ENCODE peak calls at places on chromosome 4, in eight cellular contexts. One of them, this sample, is unnamed.
A peak's percentile ranks its signal among the peaks of the same experiment; 100 is the strongest.

GRCh38 chr4:16516796-16517413 is 290.6 kb upstream of the TAPT1 start:
- DNase-seq in SK-N-SH: peak; percentile 63
- DNase-seq in mucosa of descending colon: peak; percentile 8
- DNase-seq in NT2/D1: peak; percentile 36
- DNase-seq in tibial nerve: peak; percentile 30
- DNase-seq in testis: peak; percentile 87
- DNase-seq in K562: no peak
- DNase-seq in GM23248: peak; percentile 77
- DNase-seq in this sample: peak; percentile 86

GRCh38 chr4:81084029-81084428 is 53.5 kb downstream of the BMP3 start:
- DNase-seq in mucosa of descending colon: peak; percentile 22
- DNase-seq in NT2/D1: no peak
- DNase-seq in K562: no peak
- DNase-seq in GM23248: peak; percentile 86
- DNase-seq in tibial nerve: no peak
- DNase-seq in SK-N-SH: no peak
- DNase-seq in testis: no peak
- DNase-seq in this sample: no peak

GRCh38 chr4:75909331-75909844 is 7.1 kb upstream of the PPEF2 start:
- DNase-seq in NT2/D1: peak; percentile 25
- DNase-seq in mucosa of descending colon: no peak
- DNase-seq in SK-N-SH: no peak
- DNase-seq in GM23248: no peak
- DNase-seq in testis: no peak
- DNase-seq in K562: no peak
- DNase-seq in tibial nerve: no peak
- DNase-seq in this sample: no peak

GRCh38 chr4:145891958-145892357 is 46.7 kb downstream of the ZNF827 start:
- DNase-seq in NT2/D1: no peak
- DNase-seq in K562: peak; percentile 11
- DNase-seq in GM23248: no peak
- DNase-seq in tibial nerve: no peak
- DNase-seq in SK-N-SH: no peak
- DNase-seq in testis: no peak
- DNase-seq in mucosa of descending colon: no peak
- DNase-seq in this sample: no peak

GRCh38 chr4:15118281-15118680 is 116.0 kb downstream of the CPEB2 start:
- DNase-seq in GM23248: peak; percentile 14
- DNase-seq in NT2/D1: no peak
- DNase-seq in K562: no peak
- DNase-seq in testis: peak; percentile 15
- DNase-seq in SK-N-SH: no peak
- DNase-seq in tibial nerve: no peak
- DNase-seq in mucosa of descending colon: no peak
- DNase-seq in this sample: no peak

GRCh38 chr4:45693746-45694145 is 430.1 kb downstream of the GABRG1 start:
- DNase-seq in tibial nerve: no peak
- DNase-seq in K562: no peak
- DNase-seq in SK-N-SH: no peak
- DNase-seq in mucosa of descending colon: no peak
- DNase-seq in testis: peak; percentile 20
- DNase-seq in NT2/D1: no peak
- DNase-seq in GM23248: peak; percentile 1
- DNase-seq in this sample: peak; percentile 19

GRCh38 chr4:139279723-139280620 is at the start of gene MGARP:
- DNase-seq in GM23248: no peak
- DNase-seq in SK-N-SH: peak; percentile 66
- DNase-seq in tibial nerve: no peak
- DNase-seq in testis: peak; percentile 60
- DNase-seq in NT2/D1: no peak
- DNase-seq in mucosa of descending colon: no peak
- DNase-seq in K562: no peak
- DNase-seq in this sample: peak; percentile 66

GRCh38 chr4:137685357-137685756 is 153.1 kb upstream of the PCDH18 start:
- DNase-seq in testis: no peak
- DNase-seq in GM23248: peak; percentile 39
- DNase-seq in NT2/D1: no peak
- DNase-seq in K562: no peak
- DNase-seq in tibial nerve: no peak
- DNase-seq in mucosa of descending colon: no peak
- DNase-seq in SK-N-SH: peak; percentile 14
- DNase-seq in this sample: no peak

GRCh38 chr4:37562592-37562991 is 123.6 kb downstream of the RELL1 start:
- DNase-seq in testis: no peak
- DNase-seq in NT2/D1: no peak
- DNase-seq in K562: no peak
- DNase-seq in GM23248: peak; percentile 32
- DNase-seq in SK-N-SH: no peak
- DNase-seq in mucosa of descending colon: no peak
- DNase-seq in tibial nerve: no peak
- DNase-seq in this sample: no peak

GRCh38 chr4:64581422-64581821 is 172.2 kb upstream of the TECRL start:
- DNase-seq in mucosa of descending colon: no peak
- DNase-seq in K562: no peak
- DNase-seq in tibial nerve: no peak
- DNase-seq in SK-N-SH: no peak
- DNase-seq in testis: no peak
- DNase-seq in GM23248: peak; percentile 48
- DNase-seq in NT2/D1: no peak
- DNase-seq in this sample: no peak

GRCh38 chr4:123340381-123340701 is 56.3 kb upstream of the SPRY1 start:
- DNase-seq in NT2/D1: no peak
- DNase-seq in tibial nerve: no peak
- DNase-seq in SK-N-SH: no peak
- DNase-seq in GM23248: peak; percentile 93
- DNase-seq in testis: no peak
- DNase-seq in mucosa of descending colon: no peak
- DNase-seq in K562: no peak
- DNase-seq in this sample: no peak

GRCh38 chr4:8525383-8526120 is 54.6 kb upstream of the GPR78 start:
- DNase-seq in NT2/D1: no peak
- DNase-seq in mucosa of descending colon: no peak
- DNase-seq in SK-N-SH: no peak
- DNase-seq in tibial nerve: no peak
- DNase-seq in testis: no peak
- DNase-seq in K562: no peak
- DNase-seq in GM23248: peak; percentile 66
- DNase-seq in this sample: no peak

GRCh38 chr4:54683616-54684346 is 26.0 kb downstream of the KIT start:
- DNase-seq in GM23248: peak; percentile 61
- DNase-seq in NT2/D1: no peak
- DNase-seq in SK-N-SH: no peak
- DNase-seq in mucosa of descending colon: peak; percentile 42
- DNase-seq in tibial nerve: no peak
- DNase-seq in K562: no peak
- DNase-seq in testis: no peak
- DNase-seq in this sample: peak; percentile 22

GRCh38 chr4:25900901-25901500 is 13.0 kb upstream of the SMIM20 start:
- DNase-seq in NT2/D1: no peak
- DNase-seq in tibial nerve: no peak
- DNase-seq in mucosa of descending colon: no peak
- DNase-seq in SK-N-SH: no peak
- DNase-seq in K562: no peak
- DNase-seq in testis: no peak
- DNase-seq in GM23248: no peak
- DNase-seq in this sample: no peak
- H3K9me3 ChIP-seq in NT2/D1: no peaks in the 10 kb centered on the region
- H3K9me3 ChIP-seq in tibial nerve: no peaks in the 10 kb centered on the region
- H3K9me3 ChIP-seq in mucosa of descending colon: no peaks in the 10 kb centered on the region
- H3K9me3 ChIP-seq in SK-N-SH: no peaks in the 10 kb centered on the region
- H3K9me3 ChIP-seq in K562: no peaks in the 10 kb centered on the region
- H3K9me3 ChIP-seq in testis: no peaks in the 10 kb centered on the region
- H3K9me3 ChIP-seq in GM23248: no peaks in the 10 kb centered on the region
- H3K9me3 ChIP-seq in this sample: no peaks in the 10 kb centered on the region

GRCh38 chr4:57095956-57096355 is 14.2 kb downstream of the IGFBP7 start:
- DNase-seq in SK-N-SH: no peak
- DNase-seq in NT2/D1: no peak
- DNase-seq in testis: no peak
- DNase-seq in tibial nerve: no peak
- DNase-seq in K562: no peak
- DNase-seq in mucosa of descending colon: no peak
- DNase-seq in GM23248: no peak
- DNase-seq in this sample: no peak
- H3K4me1 ChIP-seq in SK-N-SH: peaks cover 11% of the 10 kb centered on the region
- H3K4me1 ChIP-seq in NT2/D1: peaks cover 4% of the 10 kb centered on the region
- H3K4me1 ChIP-seq in testis: peaks cover 26% of the 10 kb centered on the region
- H3K4me1 ChIP-seq in tibial nerve: peaks cover 89% of the 10 kb centered on the region
- H3K4me1 ChIP-seq in K562: no peaks in the 10 kb centered on the region
- H3K4me1 ChIP-seq in mucosa of descending colon: no peaks in the 10 kb centered on the region
- H3K4me1 ChIP-seq in GM23248: peaks cover 58% of the 10 kb centered on the region
- H3K4me1 ChIP-seq in this sample: no peaks in the 10 kb centered on the region

GRCh38 chr4:11698033-11698432 is 269.3 kb upstream of the HS3ST1 start:
- DNase-seq in mucosa of descending colon: peak; percentile 7
- DNase-seq in NT2/D1: no peak
- DNase-seq in testis: no peak
- DNase-seq in SK-N-SH: no peak
- DNase-seq in K562: no peak
- DNase-seq in tibial nerve: no peak
- DNase-seq in GM23248: no peak
- DNase-seq in this sample: no peak

GRCh38 chr4:11698846-11699590 is 270.3 kb upstream of the HS3ST1 start:
- DNase-seq in K562: no peak
- DNase-seq in mucosa of descending colon: no peak
- DNase-seq in GM23248: no peak
- DNase-seq in NT2/D1: no peak
- DNase-seq in testis: no peak
- DNase-seq in SK-N-SH: no peak
- DNase-seq in tibial nerve: no peak
- DNase-seq in this sample: no peak

GRCh38 chr4:11691236-11691635 is 262.5 kb upstream of the HS3ST1 start:
- DNase-seq in K562: no peak
- DNase-seq in testis: no peak
- DNase-seq in NT2/D1: no peak
- DNase-seq in mucosa of descending colon: no peak
- DNase-seq in tibial nerve: no peak
- DNase-seq in GM23248: no peak
- DNase-seq in SK-N-SH: no peak
- DNase-seq in this sample: no peak

GRCh38 chr4:11687727-11688126 is 259.0 kb upstream of the HS3ST1 start:
- DNase-seq in SK-N-SH: no peak
- DNase-seq in GM23248: no peak
- DNase-seq in K562: no peak
- DNase-seq in NT2/D1: no peak
- DNase-seq in mucosa of descending colon: no peak
- DNase-seq in tibial nerve: no peak
- DNase-seq in testis: no peak
- DNase-seq in this sample: no peak

DNA sequence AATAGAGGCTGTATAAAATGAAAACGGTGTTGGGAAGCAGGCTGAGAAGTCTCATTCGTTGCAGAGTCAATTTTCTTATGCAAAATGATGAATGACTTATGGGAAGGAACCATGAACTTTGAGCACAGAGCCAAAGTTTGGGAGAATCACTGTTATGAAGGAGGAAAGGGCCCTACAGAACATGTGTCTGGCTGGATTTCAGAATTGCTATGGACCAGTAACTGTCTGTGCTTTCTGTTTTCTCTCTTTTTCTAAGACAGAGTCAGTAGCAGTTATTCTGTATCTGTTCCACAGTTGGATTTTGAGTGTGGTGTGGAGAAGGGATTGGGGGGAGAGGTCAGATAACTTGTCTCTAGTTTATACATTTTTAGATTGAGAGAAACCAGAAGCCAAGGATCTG is 265.0 kb upstream of the HS3ST1 start:
- DNase-seq in GM23248: no peak
- DNase-seq in SK-N-SH: no peak
- DNase-seq in mucosa of descending colon: no peak
- DNase-seq in NT2/D1: no peak
- DNase-seq in K562: no peak
- DNase-seq in tibial nerve: no peak
- DNase-seq in testis: no peak
- DNase-seq in this sample: no peak
- H3K9me3 ChIP-seq in GM23248: no peaks in the 10 kb centered on the region
- H3K9me3 ChIP-seq in SK-N-SH: no peaks in the 10 kb centered on the region
- H3K9me3 ChIP-seq in mucosa of descending colon: peaks cover 4% of the 10 kb centered on the region
- H3K9me3 ChIP-seq in NT2/D1: peaks cover 7% of the 10 kb centered on the region
- H3K9me3 ChIP-seq in K562: no peaks in the 10 kb centered on the region
- H3K9me3 ChIP-seq in tibial nerve: no peaks in the 10 kb centered on the region
- H3K9me3 ChIP-seq in testis: no peaks in the 10 kb centered on the region
- H3K9me3 ChIP-seq in this sample: no peaks in the 10 kb centered on the region

GRCh38 chr4:41573458-41574129 is 35.6 kb downstream of the LIMCH1 start:
- DNase-seq in NT2/D1: no peak
- DNase-seq in SK-N-SH: no peak
- DNase-seq in K562: no peak
- DNase-seq in testis: no peak
- DNase-seq in mucosa of descending colon: no peak
- DNase-seq in tibial nerve: no peak
- DNase-seq in GM23248: peak; percentile 47
- DNase-seq in this sample: no peak

GRCh38 chr4:41571422-41571821 is 33.5 kb downstream of the LIMCH1 start:
- DNase-seq in tibial nerve: no peak
- DNase-seq in GM23248: no peak
- DNase-seq in NT2/D1: no peak
- DNase-seq in SK-N-SH: no peak
- DNase-seq in testis: no peak
- DNase-seq in K562: no peak
- DNase-seq in mucosa of descending colon: no peak
- DNase-seq in this sample: no peak

GRCh38 chr4:41572414-41572986 is 34.5 kb downstream of the LIMCH1 start:
- DNase-seq in SK-N-SH: no peak
- DNase-seq in tibial nerve: no peak
- DNase-seq in K562: no peak
- DNase-seq in testis: no peak
- DNase-seq in GM23248: peak; percentile 16
- DNase-seq in mucosa of descending colon: no peak
- DNase-seq in NT2/D1: no peak
- DNase-seq in this sample: no peak

GRCh38 chr4:41567186-41567585 is 29.2 kb downstream of the LIMCH1 start:
- DNase-seq in tibial nerve: no peak
- DNase-seq in testis: no peak
- DNase-seq in GM23248: no peak
- DNase-seq in K562: no peak
- DNase-seq in mucosa of descending colon: no peak
- DNase-seq in NT2/D1: no peak
- DNase-seq in SK-N-SH: no peak
- DNase-seq in this sample: no peak

GRCh38 chr4:41569957-41570356 is 32.0 kb downstream of the LIMCH1 start:
- DNase-seq in tibial nerve: no peak
- DNase-seq in K562: no peak
- DNase-seq in testis: no peak
- DNase-seq in mucosa of descending colon: no peak
- DNase-seq in NT2/D1: no peak
- DNase-seq in GM23248: no peak
- DNase-seq in SK-N-SH: no peak
- DNase-seq in this sample: no peak
- H3K4me1 ChIP-seq in tibial nerve: peaks cover 13% of the 10 kb centered on the region
- H3K4me1 ChIP-seq in K562: no peaks in the 10 kb centered on the region
- H3K4me1 ChIP-seq in testis: no peaks in the 10 kb centered on the region
- H3K4me1 ChIP-seq in mucosa of descending colon: no peaks in the 10 kb centered on the region
- H3K4me1 ChIP-seq in NT2/D1: no peaks in the 10 kb centered on the region
- H3K4me1 ChIP-seq in GM23248: peaks cover 10% of the 10 kb centered on the region
- H3K4me1 ChIP-seq in SK-N-SH: peaks cover 6% of the 10 kb centered on the region
- H3K4me1 ChIP-seq in this sample: peaks cover 14% of the 10 kb centered on the region

DNA sequence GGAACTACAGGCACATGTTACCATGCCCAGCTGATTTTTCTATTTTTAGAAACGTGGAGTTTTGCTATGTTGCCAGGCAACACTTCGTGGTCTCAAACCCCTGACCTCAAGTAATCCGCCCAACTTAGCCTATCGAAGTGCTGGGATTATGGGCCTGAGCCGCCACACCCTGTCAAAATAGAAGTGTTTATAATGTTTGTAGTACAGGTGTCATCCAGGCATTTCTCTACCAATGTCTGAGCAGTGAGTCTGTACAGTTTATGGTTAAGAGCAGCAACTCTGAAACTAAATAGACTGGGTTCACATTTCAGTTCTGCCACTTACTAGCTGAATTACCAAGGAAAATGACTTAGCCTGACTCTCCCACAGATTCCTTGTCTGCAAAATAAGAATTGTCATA is 460.4 kb upstream of the GALNT7 start:
- DNase-seq in tibial nerve: no peak
- DNase-seq in mucosa of descending colon: peak; percentile 12
- DNase-seq in NT2/D1: no peak
- DNase-seq in GM23248: no peak
- DNase-seq in SK-N-SH: no peak
- DNase-seq in testis: no peak
- DNase-seq in K562: no peak
- DNase-seq in this sample: no peak
- H3K9me3 ChIP-seq in tibial nerve: peaks cover 4% of the 10 kb centered on the region
- H3K9me3 ChIP-seq in mucosa of descending colon: peaks cover 19% of the 10 kb centered on the region
- H3K9me3 ChIP-seq in NT2/D1: peaks cover 7% of the 10 kb centered on the region
- H3K9me3 ChIP-seq in GM23248: no peaks in the 10 kb centered on the region
- H3K9me3 ChIP-seq in SK-N-SH: peaks cover 4% of the 10 kb centered on the region
- H3K9me3 ChIP-seq in testis: no peaks in the 10 kb centered on the region
- H3K9me3 ChIP-seq in K562: peaks cover 2% of the 10 kb centered on the region
- H3K9me3 ChIP-seq in this sample: no peaks in the 10 kb centered on the region